ENCODE peak calls at places on chromosomes 6 and 20, in ten cellular contexts. W, D, Y, J, R, I, S, Q, G and E are unnamed samples.
A peak's percentile ranks its signal among the peaks of the same experiment; 100 is the strongest.

GRCh38 chr20:3255728-3256127 is 16.7 kb upstream of the SLC4A11 start:
- DNase-seq in W (no peak), D (no peak), Y (no peak), J (no peak), R (peak; percentile 41), I (no peak), S (no peak), Q (no peak), G (no peak), E (no peak)

GRCh38 chr20:59037386-59037785 is 5.2 kb downstream of the PRELID3B start:
- DNase-seq in W (no peak), D (no peak), Y (no peak), J (no peak), R (no peak), I (no peak), S (no peak), Q (no peak), G (no peak), E (no peak)

GRCh38 chr6:83180396-83180950 is 12.6 kb downstream of the PGM3 start:
- DNase-seq in W (no peak), D (no peak), Y (no peak), J (no peak), R (no peak), I (no peak), S (no peak), Q (no peak), G (no peak), E (no peak)

GRCh38 chr6:80789912-80790635 is 683.6 kb downstream of the BCKDHB start:
- DNase-seq in W (no peak), D (no peak), Y (no peak), J (no peak), R (no peak), I (peak; percentile 1), S (no peak), Q (no peak), G (no peak), E (no peak)

GRCh38 chr6:28353981-28354676 is 4.4 kb downstream of the ZKSCAN3 start:
- DNase-seq in W (peak; percentile 89), D (no peak), Y (no peak), J (no peak), R (peak; percentile 94), I (peak; percentile 12), S (no peak), Q (peak; percentile 71), G (peak; percentile 58), E (peak; percentile 72)

GRCh38 chr20:17562804-17563305 is 7.0 kb upstream of the DSTN start:
- DNase-seq in W (no peak), D (no peak), Y (no peak), J (no peak), R (no peak), I (peak; percentile 90), S (no peak), Q (no peak), G (no peak), E (no peak)

GRCh38 chr6:18515767-18516166 is 128.6 kb downstream of the RNF144B start:
- DNase-seq in W (no peak), D (no peak), Y (no peak), J (no peak), R (no peak), I (peak; percentile 31), S (no peak), Q (no peak), G (no peak), E (no peak)

GRCh38 chr20:31845300-31845863 is at the start of gene FOXS1:
- DNase-seq in W (no peak), D (no peak), Y (no peak), J (no peak), R (no peak), I (no peak), S (no peak), Q (no peak), G (no peak), E (no peak)

GRCh38 chr6:97294451-97294850 is 11.4 kb upstream of the MMS22L start:
- DNase-seq in W (no peak), D (no peak), Y (no peak), J (no peak), R (no peak), I (peak; percentile 27), S (no peak), Q (no peak), G (no peak), E (no peak)

GRCh38 chr20:33731693-33732165 is at the start of gene ZNF341:
- DNase-seq in W (peak; percentile 70), D (peak; percentile 79), Y (peak; percentile 88), J (peak; percentile 96), R (peak; percentile 98), I (no peak), S (peak; percentile 97), Q (peak; percentile 91), G (peak; percentile 79), E (peak; percentile 89)

GRCh38 chr20:56974499-56975250 is 291.8 kb downstream of the BMP7 start:
- DNase-seq in W (peak; percentile 23), D (no peak), Y (no peak), J (no peak), R (no peak), I (peak; percentile 56), S (peak; percentile 76), Q (peak; percentile 63), G (peak; percentile 42), E (peak; percentile 46)

GRCh38 chr6:7390218-7390878 is 740 bp downstream of the RIOK1 start:
- DNase-seq in W (no peak), D (no peak), Y (no peak), J (no peak), R (no peak), I (peak; percentile 93), S (no peak), Q (no peak), G (no peak), E (no peak)